ENCODE peak calls at places on chromosomes 4 and X, in five cellular contexts. N, F, P, D and M are unnamed samples.

GRCh38 chr4:52103314-52103713 is 52.2 kb downstream of the SPATA18 start:
- DNase-seq in N (no peak), F (no peak), P (peak; percentile 20), D (no peak), M (no peak)

GRCh38 chrX:15853586-15854079 is 980 bp downstream of the AP1S2 start:
- DNase-seq in N (peak; percentile 8), F (no peak), P (peak; percentile 29), D (no peak), M (no peak)

GRCh38 chr4:16140520-16141249 is 56.9 kb upstream of the PROM1 start:
- DNase-seq in N (no peak), F (no peak), P (peak; percentile 76), D (no peak), M (no peak)

GRCh38 chr4:94758700-94759399 is 1.1 kb downstream of the BMPR1B start:
- DNase-seq in N (no peak), F (no peak), P (no peak), D (no peak), M (no peak)

GRCh38 chr4:86595426-86595805 is 1.3 kb downstream of the PTPN13 start:
- DNase-seq in N (peak; percentile 4), F (no peak), P (no peak), D (no peak), M (peak; percentile 81)

GRCh38 chrX:63656871-63657580 is 128.0 kb downstream of the ARHGEF9 start:
- DNase-seq in N (no peak), F (no peak), P (peak; percentile 92), D (no peak), M (no peak)

GRCh38 chr4:98996056-98996941 is 778 bp downstream of the METAP1 start:
- DNase-seq in N (no peak), F (no peak), P (peak; percentile 41), D (no peak), M (no peak)

GRCh38 chr4:77449162-77449561 is 156.5 kb upstream of the CXCL13 start:
- DNase-seq in N (no peak), F (no peak), P (no peak), D (no peak), M (no peak)